ENCODE peak calls at places on chromosomes 6 and 20, in ten cellular contexts. One of them, this sample, is unnamed.

GRCh38 chr6:11685411-11686093 is 93.1 kb downstream of the ADTRP start:
- DNase-seq in NCI-H1092 treated with DMSO at 0.1 percent for 48 hours: no peak
- DNase-seq in activated CD4-positive, CD25-positive, alpha-beta regulatory T cell: no peak
- DNase-seq in A673: peak
- DNase-seq in LoVo: peak
- DNase-seq in astrocyte of the spinal cord: peak
- DNase-seq in NCI-H2081: no peak
- DNase-seq in heart right ventricle: no peak
- DNase-seq in HS-5: peak
- DNase-seq in midbrain: no peak
- DNase-seq in this sample: no peak

GRCh38 chr6:170199716-170200115 is 91.2 kb downstream of the DLL1 start:
- DNase-seq in astrocyte of the spinal cord: no peak
- DNase-seq in midbrain: no peak
- DNase-seq in activated CD4-positive, CD25-positive, alpha-beta regulatory T cell: no peak
- DNase-seq in NCI-H1092 treated with DMSO at 0.1 percent for 48 hours: no peak
- DNase-seq in heart right ventricle: no peak
- DNase-seq in NCI-H2081: no peak
- DNase-seq in HS-5: no peak
- DNase-seq in A673: no peak
- DNase-seq in LoVo: no peak
- DNase-seq in this sample: no peak

GRCh38 chr20:15100506-15101160 is 763.2 kb upstream of the FLRT3 start:
- DNase-seq in activated CD4-positive, CD25-positive, alpha-beta regulatory T cell: no peak
- DNase-seq in HS-5: no peak
- DNase-seq in NCI-H1092 treated with DMSO at 0.1 percent for 48 hours: no peak
- DNase-seq in astrocyte of the spinal cord: peak
- DNase-seq in NCI-H2081: no peak
- DNase-seq in A673: no peak
- DNase-seq in midbrain: no peak
- DNase-seq in heart right ventricle: no peak
- DNase-seq in LoVo: no peak
- DNase-seq in this sample: no peak

GRCh38 chr20:41058007-41058673 is 29.5 kb downstream of the TOP1 start:
- DNase-seq in activated CD4-positive, CD25-positive, alpha-beta regulatory T cell: no peak
- DNase-seq in A673: peak
- DNase-seq in midbrain: no peak
- DNase-seq in NCI-H2081: no peak
- DNase-seq in heart right ventricle: no peak
- DNase-seq in LoVo: no peak
- DNase-seq in NCI-H1092 treated with DMSO at 0.1 percent for 48 hours: no peak
- DNase-seq in astrocyte of the spinal cord: peak
- DNase-seq in HS-5: peak
- DNase-seq in this sample: no peak

GRCh38 chr20:40868568-40869223 is 159.9 kb upstream of the TOP1 start:
- DNase-seq in LoVo: no peak
- DNase-seq in heart right ventricle: no peak
- DNase-seq in activated CD4-positive, CD25-positive, alpha-beta regulatory T cell: no peak
- DNase-seq in midbrain: peak
- DNase-seq in NCI-H1092 treated with DMSO at 0.1 percent for 48 hours: no peak
- DNase-seq in HS-5: peak
- DNase-seq in A673: no peak
- DNase-seq in NCI-H2081: no peak
- DNase-seq in astrocyte of the spinal cord: peak
- DNase-seq in this sample: no peak

GRCh38 chr6:6486595-6486994 is 101.9 kb upstream of the LY86 start:
- DNase-seq in NCI-H2081: no peak
- DNase-seq in astrocyte of the spinal cord: no peak
- DNase-seq in activated CD4-positive, CD25-positive, alpha-beta regulatory T cell: no peak
- DNase-seq in HS-5: no peak
- DNase-seq in midbrain: no peak
- DNase-seq in LoVo: no peak
- DNase-seq in heart right ventricle: no peak
- DNase-seq in NCI-H1092 treated with DMSO at 0.1 percent for 48 hours: no peak
- DNase-seq in A673: no peak
- DNase-seq in this sample: no peak

GRCh38 chr20:371755-372542 is 8.6 kb upstream of the TRIB3 start:
- DNase-seq in NCI-H2081: no peak
- DNase-seq in midbrain: no peak
- DNase-seq in NCI-H1092 treated with DMSO at 0.1 percent for 48 hours: no peak
- DNase-seq in HS-5: peak
- DNase-seq in LoVo: peak
- DNase-seq in activated CD4-positive, CD25-positive, alpha-beta regulatory T cell: no peak
- DNase-seq in heart right ventricle: peak
- DNase-seq in A673: peak
- DNase-seq in astrocyte of the spinal cord: peak
- DNase-seq in this sample: no peak

GRCh38 chr6:26550250-26550993 is 12.3 kb downstream of the HMGN4 start:
- DNase-seq in heart right ventricle: peak
- DNase-seq in activated CD4-positive, CD25-positive, alpha-beta regulatory T cell: no peak
- DNase-seq in NCI-H1092 treated with DMSO at 0.1 percent for 48 hours: peak
- DNase-seq in NCI-H2081: peak
- DNase-seq in midbrain: no peak
- DNase-seq in HS-5: no peak
- DNase-seq in astrocyte of the spinal cord: peak
- DNase-seq in A673: peak
- DNase-seq in LoVo: no peak
- DNase-seq in this sample: peak

GRCh38 chr6:170423814-170424633 is 117.5 kb downstream of the FAM120B start:
- DNase-seq in A673: no peak
- DNase-seq in LoVo: no peak
- DNase-seq in heart right ventricle: no peak
- DNase-seq in NCI-H2081: no peak
- DNase-seq in NCI-H1092 treated with DMSO at 0.1 percent for 48 hours: no peak
- DNase-seq in astrocyte of the spinal cord: peak
- DNase-seq in HS-5: no peak
- DNase-seq in midbrain: no peak
- DNase-seq in activated CD4-positive, CD25-positive, alpha-beta regulatory T cell: no peak
- DNase-seq in this sample: no peak

GRCh38 chr20:7178004-7178403 is 410.5 kb downstream of the BMP2 start:
- DNase-seq in LoVo: no peak
- DNase-seq in astrocyte of the spinal cord: no peak
- DNase-seq in NCI-H2081: no peak
- DNase-seq in HS-5: no peak
- DNase-seq in activated CD4-positive, CD25-positive, alpha-beta regulatory T cell: no peak
- DNase-seq in midbrain: no peak
- DNase-seq in heart right ventricle: no peak
- DNase-seq in NCI-H1092 treated with DMSO at 0.1 percent for 48 hours: no peak
- DNase-seq in A673: no peak
- DNase-seq in this sample: no peak

GRCh38 chr6:29589423-29590048 is 4.6 kb downstream of the OR2H2 start:
- DNase-seq in NCI-H2081: peak
- DNase-seq in heart right ventricle: no peak
- DNase-seq in A673: peak
- DNase-seq in astrocyte of the spinal cord: peak
- DNase-seq in NCI-H1092 treated with DMSO at 0.1 percent for 48 hours: peak
- DNase-seq in activated CD4-positive, CD25-positive, alpha-beta regulatory T cell: peak
- DNase-seq in HS-5: peak
- DNase-seq in LoVo: peak
- DNase-seq in midbrain: peak
- DNase-seq in this sample: peak

This sample was measured in activated T-helper 1 cell treated with Interleukin-2 at 50 U/mL for 16 hours.